ENCODE peak calls at places on chromosomes 11 and 22, in seven cellular contexts. W is endodermal cell; X is Peyer's patch; Z is cardiac muscle cell; A is uterus; Y is psoas muscle; M is CD8-positive, alpha-beta T cell. E is an unnamed sample.
A peak's percentile ranks its signal among the peaks of the same experiment; 100 is the strongest.

GRCh38 chr11:61966673-61967176 is 709 bp downstream of the FTH1 start:
- DNase-seq in W (no peak), X (peak; percentile 60), Z (peak; percentile 58), A (no peak), Y (no peak), M (peak; percentile 40), E (no peak)

GRCh38 chr11:45217991-45218390 is 68.2 kb downstream of the SYT13 start:
- DNase-seq in W (no peak), X (no peak), Z (no peak), A (no peak), Y (no peak), M (no peak), E (no peak)

GRCh38 chr22:31062566-31063230 is 18.4 kb upstream of the SMTN start:
- DNase-seq in W (no peak), X (no peak), Z (no peak), A (no peak), Y (no peak), M (no peak), E (no peak)

GRCh38 chr11:102447193-102447592 is 5.4 kb downstream of the TMEM123 start:
- DNase-seq in W (no peak), X (no peak), Z (no peak), A (no peak), Y (no peak), M (no peak), E (no peak)

GRCh38 chr11:122706261-122706660 is 50.7 kb downstream of the UBASH3B start:
- DNase-seq in W (no peak), X (no peak), Z (peak; percentile 41), A (no peak), Y (no peak), M (no peak), E (no peak)

GRCh38 chr11:11070976-11071375 is 213.1 kb upstream of the ZBED5 start:
- DNase-seq in W (no peak), X (no peak), Z (no peak), A (no peak), Y (no peak), M (no peak), E (no peak)

GRCh38 chr11:69908511-69909220 is 89.5 kb upstream of the FGF3 start:
- DNase-seq in W (no peak), X (no peak), Z (no peak), A (no peak), Y (peak; percentile 31), M (no peak), E (no peak)

GRCh38 chr11:83070878-83071640 is 638 bp downstream of the RAB30 start:
- DNase-seq in W (no peak), X (peak; percentile 66), Z (peak; percentile 30), A (no peak), Y (peak; percentile 76), M (peak; percentile 27), E (peak; percentile 42)

GRCh38 chr11:115377882-115378296 is 126.3 kb downstream of the CADM1 start:
- DNase-seq in W (no peak), X (no peak), Z (no peak), A (no peak), Y (no peak), M (no peak), E (no peak)

GRCh38 chr11:118245946-118246562 is 6.1 kb downstream of the MPZL3 start:
- DNase-seq in W (no peak), X (no peak), Z (no peak), A (no peak), Y (no peak), M (no peak), E (no peak)

GRCh38 chr22:26658161-26658560 is 773 bp downstream of the MIAT start:
- DNase-seq in W (no peak), X (no peak), Z (no peak), A (no peak), Y (no peak), M (no peak), E (no peak)

GRCh38 chr11:74141274-74141695 is 29.5 kb downstream of the C2CD3 start:
- DNase-seq in W (peak; percentile 52), X (no peak), Z (no peak), A (no peak), Y (no peak), M (no peak), E (no peak)

GRCh38 chr11:27403195-27403594 is 40.2 kb upstream of the CCDC34 start:
- DNase-seq in W (no peak), X (no peak), Z (no peak), A (no peak), Y (no peak), M (no peak), E (no peak)

GRCh38 chr22:38865201-38866023 is 6.6 kb downstream of the CBX6 start:
- DNase-seq in W (peak; percentile 47), X (no peak), Z (no peak), A (no peak), Y (peak; percentile 42), M (no peak), E (no peak)

GRCh38 chr22:31148516-31148915 is 8.2 kb upstream of the PLA2G3 start:
- DNase-seq in W (no peak), X (no peak), Z (peak; percentile 65), A (no peak), Y (no peak), M (no peak), E (no peak)

GRCh38 chr11:79906189-79906588 is 465.4 kb upstream of the TENM4 start:
- DNase-seq in W (no peak), X (no peak), Z (no peak), A (no peak), Y (no peak), M (no peak), E (no peak)

GRCh38 chr11:130068986-130069683 is 559 bp upstream of the APLP2 start:
- DNase-seq in W (peak; percentile 88), X (peak; percentile 73), Z (peak; percentile 95), A (peak; percentile 91), Y (peak; percentile 91), M (peak; percentile 63), E (peak; percentile 84)

DNA sequence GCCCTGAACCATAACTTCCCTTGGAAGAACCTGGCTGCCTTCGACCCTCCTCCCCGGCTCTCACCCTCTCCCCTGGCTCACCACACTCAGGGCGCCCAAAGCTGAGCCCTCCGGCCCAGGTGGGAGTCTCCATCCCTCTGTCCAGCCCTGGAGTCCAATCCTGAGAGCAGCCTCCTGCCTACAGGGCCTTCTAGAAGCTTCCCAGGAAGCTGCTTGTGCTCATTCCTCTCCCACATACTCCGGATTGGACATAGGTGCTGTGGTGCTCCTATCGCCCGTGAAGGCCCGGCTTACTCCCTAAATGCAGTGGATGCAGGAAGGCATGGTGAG is 1332.0 kb downstream of the BRD1 start:
- DNase-seq in W (no peak), X (no peak), Z (no peak), A (no peak), Y (peak; percentile 27), M (no peak), E (no peak)
- H3K9me3 ChIP-seq in W (no peaks in the 10 kb centered on the region), X (no peaks in the 10 kb centered on the region), Z (no peaks in the 10 kb centered on the region), A (no peaks in the 10 kb centered on the region), Y (no peaks in the 10 kb centered on the region), M (no peaks in the 10 kb centered on the region), E (no peaks in the 10 kb centered on the region)

GRCh38 chr22:24035296-24035695 is 24.2 kb downstream of the CABIN1 start:
- DNase-seq in W (peak; percentile 31), X (no peak), Z (no peak), A (no peak), Y (no peak), M (no peak), E (no peak)
- H3K9me3 ChIP-seq in W (no peaks in the 10 kb centered on the region), X (no peaks in the 10 kb centered on the region), Z (no peaks in the 10 kb centered on the region), A (no peaks in the 10 kb centered on the region), Y (no peaks in the 10 kb centered on the region), M (no peaks in the 10 kb centered on the region), E (no peaks in the 10 kb centered on the region)

GRCh38 chr22:48954781-48955311 is 872.8 kb downstream of the BRD1 start:
- DNase-seq in W (peak; percentile 40), X (no peak), Z (no peak), A (no peak), Y (no peak), M (no peak), E (no peak)
- H3K9me3 ChIP-seq in W (no peaks in the 10 kb centered on the region), X (no peaks in the 10 kb centered on the region), Z (no peaks in the 10 kb centered on the region), A (no peaks in the 10 kb centered on the region), Y (no peaks in the 10 kb centered on the region), M (no peaks in the 10 kb centered on the region), E (peaks cover 5% of the 10 kb centered on the region)

DNA sequence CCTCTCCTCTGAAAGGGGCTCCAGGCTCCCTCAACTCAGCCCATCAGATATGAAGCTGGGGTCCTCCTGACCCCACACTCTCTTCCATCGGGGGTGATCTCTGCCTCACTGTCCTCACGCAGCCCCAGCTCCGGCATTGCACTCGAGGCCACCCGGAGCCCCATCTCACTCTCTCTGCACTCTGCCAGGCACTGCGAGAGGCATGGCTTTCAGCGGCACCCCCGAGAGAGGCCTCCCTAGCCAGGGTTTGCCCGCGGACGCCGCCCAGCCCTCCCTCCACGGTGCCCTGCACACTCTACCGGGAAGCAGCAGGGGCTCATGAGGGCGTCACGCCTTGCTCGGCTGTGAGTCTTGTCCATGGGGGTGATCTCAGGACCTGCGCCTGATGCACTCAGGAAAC is 436.2 kb downstream of the BRD1 start:
- DNase-seq in W (peak; percentile 25), X (peak; percentile 23), Z (no peak), A (no peak), Y (no peak), M (no peak), E (no peak)
- H3K9me3 ChIP-seq in W (no peaks in the 10 kb centered on the region), X (no peaks in the 10 kb centered on the region), Z (no peaks in the 10 kb centered on the region), A (no peaks in the 10 kb centered on the region), Y (no peaks in the 10 kb centered on the region), M (no peaks in the 10 kb centered on the region), E (no peaks in the 10 kb centered on the region)

GRCh38 chr11:134176284-134176683 is 47.5 kb downstream of the NCAPD3 start:
- DNase-seq in W (no peak), X (no peak), Z (no peak), A (no peak), Y (no peak), M (no peak), E (no peak)

GRCh38 chr11:134170177-134170908 is 53.4 kb downstream of the NCAPD3 start:
- DNase-seq in W (no peak), X (no peak), Z (no peak), A (no peak), Y (no peak), M (no peak), E (no peak)

GRCh38 chr11:134170909-134171281 is 52.9 kb downstream of the NCAPD3 start:
- DNase-seq in W (no peak), X (no peak), Z (peak; percentile 40), A (no peak), Y (no peak), M (no peak), E (no peak)

GRCh38 chr11:134171951-134172350 is 51.8 kb downstream of the NCAPD3 start:
- DNase-seq in W (no peak), X (no peak), Z (no peak), A (no peak), Y (no peak), M (no peak), E (no peak)

DNA sequence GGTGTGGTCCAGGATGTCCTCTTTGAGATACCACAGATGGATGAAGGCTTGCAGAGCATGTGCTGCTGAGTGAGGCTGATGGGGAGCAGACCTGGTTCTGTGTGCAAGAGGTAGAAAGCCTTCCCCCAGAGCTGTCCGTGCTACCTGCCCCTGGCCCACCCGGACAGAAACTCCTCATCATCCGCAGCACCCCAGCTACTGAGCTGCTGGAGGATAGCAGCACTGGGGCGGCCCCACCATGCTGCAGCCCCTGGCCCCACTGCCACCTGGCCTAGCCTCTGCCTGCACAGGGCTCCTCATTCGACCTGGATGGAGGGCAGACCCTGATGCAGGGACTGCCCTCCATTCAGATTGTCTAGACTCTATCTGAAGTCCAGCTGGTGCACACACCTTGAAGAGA is 50.5 kb downstream of the NCAPD3 start:
- DNase-seq in W (no peak), X (no peak), Z (no peak), A (no peak), Y (no peak), M (no peak), E (no peak)
- H3K9me3 ChIP-seq in W (peaks cover 46% of the 10 kb centered on the region), X (no peaks in the 10 kb centered on the region), Z (no peaks in the 10 kb centered on the region), A (no peaks in the 10 kb centered on the region), Y (no peaks in the 10 kb centered on the region), M (no peaks in the 10 kb centered on the region), E (no peaks in the 10 kb centered on the region)

GRCh38 chr11:107545101-107545514 is 20.4 kb downstream of the ALKBH8 start:
- DNase-seq in W (no peak), X (no peak), Z (peak; percentile 49), A (no peak), Y (no peak), M (no peak), E (no peak)
- H3K9me3 ChIP-seq in W (no peaks in the 10 kb centered on the region), X (no peaks in the 10 kb centered on the region), Z (no peaks in the 10 kb centered on the region), A (no peaks in the 10 kb centered on the region), Y (no peaks in the 10 kb centered on the region), M (no peaks in the 10 kb centered on the region), E (no peaks in the 10 kb centered on the region)